ENCODE peak calls at places on chromosomes 1 and 21, in eight cellular contexts. F, V, D, R, X, G, Z and W are unnamed samples.

GRCh38 chr1:114152211-114153050 is 1.2 kb downstream of the SYT6 start:
- DNase-seq in V (no peak), G (no peak), X (peak; percentile 57), Z (peak; percentile 10), F (no peak), R (no peak), D (peak; percentile 82), W (peak; percentile 77)

GRCh38 chr1:209383907-209384709 is 199.4 kb upstream of the CAMK1G start:
- DNase-seq in X (no peak), R (no peak), G (no peak), D (no peak), V (no peak), Z (no peak), F (no peak), W (no peak)

GRCh38 chr21:39675595-39675994 is 62.9 kb downstream of the B3GALT5 start:
- DNase-seq in X (peak; percentile 32), Z (no peak), F (no peak), V (no peak), R (no peak), G (no peak), D (no peak), W (no peak)

GRCh38 chr1:206105612-206106011 is 11.6 kb downstream of the AVPR1B start:
- DNase-seq in X (no peak), Z (no peak), F (no peak), G (no peak), D (no peak), V (no peak), R (no peak), W (no peak)

GRCh38 chr1:88466899-88467580 is 217.0 kb upstream of the PKN2 start:
- DNase-seq in R (no peak), Z (no peak), G (no peak), V (peak; percentile 78), F (no peak), X (no peak), D (no peak), W (peak; percentile 69)

GRCh38 chr1:182261655-182262054 is 129.9 kb downstream of the GLUL start:
- DNase-seq in R (no peak), G (no peak), F (no peak), X (no peak), V (no peak), Z (no peak), D (no peak), W (no peak)

GRCh38 chr21:38645282-38645681 is 147.0 kb upstream of the ERG start:
- DNase-seq in D (peak; percentile 66), G (no peak), F (no peak), Z (no peak), X (no peak), V (no peak), R (peak; percentile 11), W (no peak)

GRCh38 chr1:45334308-45335245 is 5.4 kb upstream of the TOE1 start:
- DNase-seq in X (peak; percentile 36), D (no peak), V (no peak), Z (peak; percentile 51), F (peak; percentile 66), G (no peak), R (no peak), W (peak; percentile 78)

GRCh38 chr1:5915587-5916571 is 76.3 kb downstream of the NPHP4 start:
- DNase-seq in Z (no peak), X (no peak), G (no peak), F (peak; percentile 76), R (peak; percentile 62), D (peak; percentile 77), V (no peak), W (no peak)

GRCh38 chr21:44793269-44794030 is 8.2 kb downstream of the UBE2G2 start:
- DNase-seq in V (no peak), X (peak; percentile 52), Z (peak; percentile 45), F (peak; percentile 67), D (peak; percentile 86), R (peak; percentile 48), G (peak; percentile 41), W (peak; percentile 90)

GRCh38 chr21:40714516-40714915 is 132.4 kb downstream of the DSCAM start:
- DNase-seq in R (no peak), V (no peak), D (no peak), Z (no peak), X (no peak), G (no peak), F (no peak), W (no peak)

GRCh38 chr1:20689645-20690056 is 28.2 kb downstream of the KIF17 start:
- DNase-seq in V (no peak), D (no peak), F (no peak), Z (no peak), X (no peak), G (no peak), R (no peak), W (no peak)

GRCh38 chr1:157691285-157691920 is 9.2 kb downstream of the FCRL3 start:
- DNase-seq in X (no peak), Z (no peak), V (no peak), F (peak; percentile 64), R (no peak), G (no peak), D (peak; percentile 20), W (no peak)

GRCh38 chr21:28215214-28215954 is 777.3 kb downstream of the LTN1 start:
- DNase-seq in G (no peak), Z (peak; percentile 18), V (no peak), R (no peak), D (peak; percentile 19), F (no peak), X (no peak), W (no peak)

GRCh38 chr1:30379684-30380624 is 343.4 kb downstream of the MATN1 start:
- DNase-seq in D (peak; percentile 88), X (peak; percentile 50), G (peak; percentile 49), R (peak; percentile 60), F (peak; percentile 82), Z (peak; percentile 69), V (no peak), W (peak; percentile 61)

GRCh38 chr21:24509131-24509530 is 1098.2 kb downstream of the MRPL39 start:
- DNase-seq in D (no peak), G (no peak), Z (no peak), X (no peak), F (no peak), R (no peak), V (no peak), W (no peak)

GRCh38 chr1:203520315-203520714 is 26.4 kb downstream of the OPTC start:
- DNase-seq in R (peak; percentile 47), D (peak; percentile 83), F (no peak), X (no peak), V (no peak), Z (no peak), G (no peak), W (no peak)

GRCh38 chr1:36322786-36323635 is 434 bp downstream of the EVA1B start:
- DNase-seq in F (no peak), V (no peak), D (peak; percentile 72), Z (peak; percentile 57), X (peak; percentile 68), R (peak; percentile 66), G (peak; percentile 30), W (peak; percentile 88)

GRCh38 chr1:228546541-228547463 is 59.6 kb downstream of the RNF187 start:
- DNase-seq in V (peak; percentile 22), D (no peak), F (no peak), Z (no peak), X (no peak), R (no peak), G (no peak), W (peak; percentile 9)